ENCODE peak calls at places on chromosome 17, in nine cellular contexts. S, B, G, W, U, P, K, V and E are unnamed samples.

GRCh38 chr17:33981713-33982601 is 273.1 kb upstream of the CCL2 start:
- DNase-seq in S (no peak), B (no peak), G (no peak), W (no peak), U (no peak), P (no peak), K (no peak), V (no peak), E (no peak)

GRCh38 chr17:55407641-55408566 is 13.7 kb downstream of the MMD start:
- DNase-seq in S (no peak), B (no peak), G (no peak), W (no peak), U (no peak), P (no peak), K (no peak), V (no peak), E (no peak)

GRCh38 chr17:2894782-2895181 is 98.5 kb downstream of the RAP1GAP2 start:
- DNase-seq in S (no peak), B (no peak), G (no peak), W (no peak), U (no peak), P (no peak), K (no peak), V (no peak), E (no peak)

GRCh38 chr17:37458805-37459204 is 30.9 kb upstream of the DUSP14 start:
- DNase-seq in S (no peak), B (no peak), G (no peak), W (peak; percentile 89), U (no peak), P (no peak), K (no peak), V (peak; percentile 23), E (no peak)

GRCh38 chr17:51398647-51399046 is 138.3 kb downstream of the UTP18 start:
- DNase-seq in S (no peak), B (no peak), G (no peak), W (no peak), U (no peak), P (no peak), K (no peak), V (no peak), E (no peak)

GRCh38 chr17:41987642-41988041 is 21.0 kb downstream of the CNP start:
- DNase-seq in S (no peak), B (no peak), G (no peak), W (no peak), U (no peak), P (no peak), K (no peak), V (no peak), E (no peak)

GRCh38 chr17:7220593-7221280 is 999 bp downstream of the ACADVL start:
- DNase-seq in S (no peak), B (peak; percentile 78), G (peak; percentile 63), W (peak; percentile 67), U (no peak), P (no peak), K (no peak), V (no peak), E (peak; percentile 56)

GRCh38 chr17:19457830-19458271 is 46.8 kb downstream of the RNF112 start:
- DNase-seq in S (peak; percentile 50), B (no peak), G (no peak), W (no peak), U (no peak), P (no peak), K (no peak), V (no peak), E (no peak)

GRCh38 chr17:50961282-50962220 is 95.4 kb upstream of the TOB1 start:
- DNase-seq in S (no peak), B (no peak), G (no peak), W (no peak), U (no peak), P (no peak), K (no peak), V (no peak), E (no peak)

GRCh38 chr17:43907425-43907981 is at the start of gene MPP2:
- DNase-seq in S (peak; percentile 67), B (peak; percentile 55), G (peak; percentile 43), W (peak; percentile 52), U (no peak), P (no peak), K (no peak), V (peak; percentile 26), E (peak; percentile 89)

GRCh38 chr17:43909537-43910231 is 2.3 kb upstream of the MPP2 start:
- DNase-seq in S (no peak), B (no peak), G (no peak), W (no peak), U (no peak), P (no peak), K (no peak), V (no peak), E (no peak)

GRCh38 chr17:43905985-43906852 is 1.1 kb downstream of the MPP2 start:
- DNase-seq in S (peak; percentile 48), B (no peak), G (no peak), W (peak; percentile 38), U (no peak), P (no peak), K (no peak), V (no peak), E (peak; percentile 91)

GRCh38 chr17:43906951-43907424 is 348 bp downstream of the MPP2 start:
- DNase-seq in S (no peak), B (no peak), G (no peak), W (no peak), U (no peak), P (no peak), K (no peak), V (no peak), E (no peak)

DNA sequence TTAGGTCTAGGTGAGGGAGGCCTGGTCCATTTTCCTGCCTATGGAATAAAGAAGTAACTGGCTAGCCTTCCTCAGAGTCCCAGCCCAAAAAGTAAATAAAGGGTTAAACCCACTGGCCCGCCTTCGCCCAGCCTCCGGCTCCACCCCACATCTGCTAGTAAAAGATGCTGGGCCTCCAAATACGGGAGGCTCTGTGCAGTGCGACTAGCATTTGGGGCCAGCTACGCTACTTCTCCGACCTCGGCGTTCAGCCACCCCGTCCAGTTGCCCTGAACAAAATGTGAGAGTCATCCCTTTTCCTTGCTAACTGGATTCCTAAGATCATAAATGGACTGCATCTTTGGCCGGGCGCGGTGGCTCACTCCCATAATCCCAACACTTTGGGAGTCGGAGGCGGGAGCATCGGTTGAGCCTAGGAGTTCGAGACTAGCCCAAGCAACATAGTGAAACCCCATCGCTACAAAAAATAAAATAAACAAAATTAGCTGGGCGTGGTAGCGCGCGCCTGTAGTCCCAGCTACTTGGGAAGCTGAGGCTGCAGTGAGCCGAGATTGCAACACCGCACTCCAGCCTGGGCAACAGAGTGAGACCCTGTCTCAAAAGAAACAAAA is 880 bp upstream of the MPP2 start:
- DNase-seq in S (peak; percentile 51), B (no peak), G (peak; percentile 47), W (peak; percentile 69), U (no peak), P (no peak), K (no peak), V (peak; percentile 18), E (peak; percentile 90)
- H3K4me3 ChIP-seq in S (peak overlapping the region; percentile 70), B (no peak overlapping the region), G (no peak overlapping the region), W (no peak overlapping the region), U (peak overlapping the region; percentile 64), P (no peak overlapping the region), K (no peak overlapping the region), V (no peak overlapping the region), E (peak overlapping the region; percentile 74)

GRCh38 chr17:1260762-1261161 is 9.5 kb upstream of the BHLHA9 start:
- DNase-seq in S (no peak), B (no peak), G (no peak), W (no peak), U (no peak), P (no peak), K (no peak), V (no peak), E (no peak)
- H3K4me3 ChIP-seq in S (no peak overlapping the region), B (no peak overlapping the region), G (no peak overlapping the region), W (no peak overlapping the region), U (no peak overlapping the region), P (no peak overlapping the region), K (no peak overlapping the region), V (no peak overlapping the region), E (no peak overlapping the region)

DNA sequence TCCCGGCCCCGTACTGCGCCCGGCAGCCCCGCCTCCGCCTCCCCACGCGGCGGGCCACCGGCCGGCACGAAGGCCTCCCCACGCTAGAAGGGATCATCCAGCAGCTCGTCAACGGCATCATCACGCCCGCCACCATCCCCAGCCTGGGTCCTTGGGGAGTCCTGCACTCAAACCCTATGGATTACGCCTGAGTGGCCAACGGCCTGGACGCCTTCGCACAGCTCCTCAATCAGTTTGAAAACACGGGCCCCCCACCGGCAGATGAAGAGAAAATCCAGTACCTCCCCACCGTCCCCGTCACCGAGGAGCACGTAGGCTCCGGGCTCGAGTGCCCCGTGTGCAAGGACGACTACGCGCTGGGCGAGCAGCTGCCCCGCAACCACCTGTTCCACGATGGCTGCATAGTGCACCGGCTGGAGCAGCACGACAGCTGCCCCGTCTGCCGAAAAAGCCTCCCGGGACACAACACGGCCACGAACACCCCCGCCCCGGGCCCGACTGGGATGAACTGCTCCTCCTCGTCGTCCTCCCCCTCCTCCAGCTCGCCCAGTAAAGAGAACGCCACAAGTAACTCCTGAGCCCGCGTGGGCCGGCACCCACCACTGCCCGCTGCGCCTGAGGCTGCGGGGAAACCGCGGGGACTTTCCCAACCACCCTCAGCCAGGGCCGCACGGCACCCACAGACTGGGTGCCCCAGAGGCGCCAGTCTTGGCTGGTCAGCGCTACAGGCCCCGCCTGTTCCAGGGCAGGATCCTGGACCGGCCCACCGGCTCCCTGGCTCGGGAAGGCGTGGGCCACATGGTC is 39.0 kb upstream of the AKAP1 start:
- DNase-seq in S (no peak), B (no peak), G (no peak), W (no peak), U (no peak), P (no peak), K (no peak), V (no peak), E (peak; percentile 70)
- H3K4me3 ChIP-seq in S (no peak overlapping the region), B (no peak overlapping the region), G (no peak overlapping the region), W (no peak overlapping the region), U (peak overlapping the region; percentile 33), P (no peak overlapping the region), K (no peak overlapping the region), V (peak overlapping the region; percentile 10), E (peak overlapping the region; percentile 8)

GRCh38 chr17:75433223-75433622 is 23.2 kb upstream of the TMEM94 start:
- DNase-seq in S (no peak), B (no peak), G (no peak), W (no peak), U (no peak), P (no peak), K (no peak), V (no peak), E (no peak)

GRCh38 chr17:75428775-75429469 is 23.4 kb upstream of the GRB2 start:
- DNase-seq in S (no peak), B (no peak), G (peak; percentile 95), W (peak; percentile 84), U (no peak), P (no peak), K (no peak), V (peak; percentile 74), E (no peak)

DNA sequence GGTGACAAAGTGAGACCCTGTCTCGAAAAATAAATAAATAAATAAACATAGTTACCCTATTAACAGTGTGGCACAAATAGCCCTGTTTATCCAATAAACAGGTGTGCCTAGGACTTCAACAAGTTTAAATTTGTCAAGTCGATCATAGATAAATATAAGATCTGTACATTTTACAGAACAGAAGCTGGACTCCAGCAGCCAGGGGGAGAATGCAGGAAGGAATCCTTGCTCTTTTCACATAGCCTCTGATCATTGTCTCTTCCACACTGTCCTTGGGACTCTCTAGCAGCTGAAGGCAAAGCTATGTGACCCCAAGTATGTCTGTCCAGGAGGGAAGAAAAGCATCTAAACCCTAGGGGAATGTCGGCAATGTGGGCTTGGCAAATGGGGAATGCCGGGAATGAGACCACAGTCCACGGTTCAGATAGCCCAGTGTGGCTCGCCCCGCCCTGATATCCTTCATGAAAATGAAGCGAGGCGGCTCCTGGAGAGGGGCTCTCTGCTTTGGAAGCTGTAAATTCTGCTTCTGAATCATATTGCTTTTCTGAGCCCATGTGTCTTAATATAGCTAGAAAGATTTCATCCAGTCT is 24.8 kb upstream of the GRB2 start:
- DNase-seq in S (peak; percentile 57), B (no peak), G (no peak), W (no peak), U (no peak), P (no peak), K (no peak), V (no peak), E (no peak)
- H3K4me3 ChIP-seq in S (no peak overlapping the region), B (no peak overlapping the region), G (no peak overlapping the region), W (no peak overlapping the region), U (no peak overlapping the region), P (no peak overlapping the region), K (no peak overlapping the region), V (no peak overlapping the region), E (no peak overlapping the region)